ENCODE peak calls at places on chromosomes 16 and 17, in nine cellular contexts. One of them, this sample, is unnamed.

GRCh38 chr17:39069114-39069756 is 82.2 kb downstream of the PLXDC1 start:
- DNase-seq in ovary: no peak
- DNase-seq in left lung: no peak
- DNase-seq in natural killer cell: no peak
- DNase-seq in neural progenitor cell: peak
- DNase-seq in neural crest cell: no peak
- DNase-seq in heart left ventricle: no peak
- DNase-seq in pancreas: no peak
- DNase-seq in tibial artery: no peak
- DNase-seq in this sample: no peak

GRCh38 chr17:35242158-35242804 is 591 bp upstream of the SLFN5 start:
- DNase-seq in pancreas: peak
- DNase-seq in neural crest cell: no peak
- DNase-seq in ovary: peak
- DNase-seq in heart left ventricle: peak
- DNase-seq in tibial artery: peak
- DNase-seq in left lung: peak
- DNase-seq in natural killer cell: peak
- DNase-seq in neural progenitor cell: peak
- DNase-seq in this sample: peak

GRCh38 chr16:3578610-3579551 is 1.7 kb upstream of the NLRC3 start:
- DNase-seq in heart left ventricle: no peak
- DNase-seq in pancreas: no peak
- DNase-seq in neural progenitor cell: no peak
- DNase-seq in tibial artery: no peak
- DNase-seq in natural killer cell: peak
- DNase-seq in neural crest cell: no peak
- DNase-seq in left lung: peak
- DNase-seq in ovary: no peak
- DNase-seq in this sample: no peak

GRCh38 chr17:40356906-40357861 is 7.4 kb downstream of the GJD3 start:
- DNase-seq in natural killer cell: no peak
- DNase-seq in tibial artery: no peak
- DNase-seq in ovary: peak
- DNase-seq in neural crest cell: no peak
- DNase-seq in heart left ventricle: no peak
- DNase-seq in pancreas: no peak
- DNase-seq in left lung: peak
- DNase-seq in neural progenitor cell: no peak
- DNase-seq in this sample: no peak

GRCh38 chr17:68178831-68179230 is 69.0 kb upstream of the AMZ2 start:
- DNase-seq in neural crest cell: no peak
- DNase-seq in neural progenitor cell: no peak
- DNase-seq in pancreas: no peak
- DNase-seq in natural killer cell: no peak
- DNase-seq in left lung: no peak
- DNase-seq in heart left ventricle: no peak
- DNase-seq in tibial artery: no peak
- DNase-seq in ovary: no peak
- DNase-seq in this sample: no peak

GRCh38 chr16:48949636-48950035 is 332.0 kb downstream of the CBLN1 start:
- DNase-seq in heart left ventricle: no peak
- DNase-seq in neural crest cell: no peak
- DNase-seq in tibial artery: no peak
- DNase-seq in pancreas: no peak
- DNase-seq in ovary: no peak
- DNase-seq in left lung: no peak
- DNase-seq in neural progenitor cell: no peak
- DNase-seq in natural killer cell: no peak
- DNase-seq in this sample: no peak

GRCh38 chr16:4783251-4783950 is 4.7 kb downstream of the SEPTIN12 start:
- DNase-seq in ovary: no peak
- DNase-seq in tibial artery: no peak
- DNase-seq in heart left ventricle: no peak
- DNase-seq in pancreas: no peak
- DNase-seq in neural crest cell: no peak
- DNase-seq in neural progenitor cell: no peak
- DNase-seq in natural killer cell: no peak
- DNase-seq in left lung: no peak
- DNase-seq in this sample: no peak

GRCh38 chr16:48810803-48811453 is 200.9 kb upstream of the N4BP1 start:
- DNase-seq in neural crest cell: no peak
- DNase-seq in tibial artery: no peak
- DNase-seq in left lung: peak
- DNase-seq in heart left ventricle: no peak
- DNase-seq in neural progenitor cell: peak
- DNase-seq in natural killer cell: no peak
- DNase-seq in pancreas: no peak
- DNase-seq in ovary: no peak
- DNase-seq in this sample: no peak

GRCh38 chr16:11303405-11304138 is 22.4 kb upstream of the PRM1 start:
- DNase-seq in natural killer cell: no peak
- DNase-seq in left lung: no peak
- DNase-seq in tibial artery: no peak
- DNase-seq in ovary: no peak
- DNase-seq in neural crest cell: no peak
- DNase-seq in neural progenitor cell: no peak
- DNase-seq in pancreas: no peak
- DNase-seq in heart left ventricle: no peak
- DNase-seq in this sample: no peak

GRCh38 chr16:17331071-17331521 is 139.7 kb downstream of the XYLT1 start:
- DNase-seq in left lung: no peak
- DNase-seq in pancreas: no peak
- DNase-seq in natural killer cell: no peak
- DNase-seq in heart left ventricle: peak
- DNase-seq in ovary: no peak
- DNase-seq in tibial artery: peak
- DNase-seq in neural crest cell: no peak
- DNase-seq in neural progenitor cell: no peak
- DNase-seq in this sample: peak

GRCh38 chr17:15451681-15452080 is 15.7 kb downstream of the CDRT4 start:
- DNase-seq in pancreas: no peak
- DNase-seq in natural killer cell: no peak
- DNase-seq in ovary: no peak
- DNase-seq in neural crest cell: no peak
- DNase-seq in left lung: no peak
- DNase-seq in neural progenitor cell: no peak
- DNase-seq in tibial artery: no peak
- DNase-seq in heart left ventricle: no peak
- DNase-seq in this sample: no peak

GRCh38 chr16:66091462-66091861 is 275.0 kb upstream of the CDH5 start:
- DNase-seq in natural killer cell: no peak
- DNase-seq in left lung: no peak
- DNase-seq in tibial artery: no peak
- DNase-seq in ovary: no peak
- DNase-seq in pancreas: no peak
- DNase-seq in heart left ventricle: no peak
- DNase-seq in neural progenitor cell: no peak
- DNase-seq in neural crest cell: no peak
- DNase-seq in this sample: no peak

GRCh38 chr16:28923652-28924398 is 1.2 kb downstream of the RABEP2 start:
- DNase-seq in neural progenitor cell: no peak
- DNase-seq in heart left ventricle: peak
- DNase-seq in natural killer cell: no peak
- DNase-seq in left lung: no peak
- DNase-seq in tibial artery: no peak
- DNase-seq in neural crest cell: no peak
- DNase-seq in ovary: no peak
- DNase-seq in pancreas: no peak
- DNase-seq in this sample: no peak

GRCh38 chr16:3774156-3774767 is 56.9 kb upstream of the TRAP1 start:
- DNase-seq in natural killer cell: no peak
- DNase-seq in ovary: peak
- DNase-seq in neural crest cell: no peak
- DNase-seq in heart left ventricle: peak
- DNase-seq in neural progenitor cell: no peak
- DNase-seq in left lung: no peak
- DNase-seq in tibial artery: no peak
- DNase-seq in pancreas: no peak
- DNase-seq in this sample: no peak

DNA sequence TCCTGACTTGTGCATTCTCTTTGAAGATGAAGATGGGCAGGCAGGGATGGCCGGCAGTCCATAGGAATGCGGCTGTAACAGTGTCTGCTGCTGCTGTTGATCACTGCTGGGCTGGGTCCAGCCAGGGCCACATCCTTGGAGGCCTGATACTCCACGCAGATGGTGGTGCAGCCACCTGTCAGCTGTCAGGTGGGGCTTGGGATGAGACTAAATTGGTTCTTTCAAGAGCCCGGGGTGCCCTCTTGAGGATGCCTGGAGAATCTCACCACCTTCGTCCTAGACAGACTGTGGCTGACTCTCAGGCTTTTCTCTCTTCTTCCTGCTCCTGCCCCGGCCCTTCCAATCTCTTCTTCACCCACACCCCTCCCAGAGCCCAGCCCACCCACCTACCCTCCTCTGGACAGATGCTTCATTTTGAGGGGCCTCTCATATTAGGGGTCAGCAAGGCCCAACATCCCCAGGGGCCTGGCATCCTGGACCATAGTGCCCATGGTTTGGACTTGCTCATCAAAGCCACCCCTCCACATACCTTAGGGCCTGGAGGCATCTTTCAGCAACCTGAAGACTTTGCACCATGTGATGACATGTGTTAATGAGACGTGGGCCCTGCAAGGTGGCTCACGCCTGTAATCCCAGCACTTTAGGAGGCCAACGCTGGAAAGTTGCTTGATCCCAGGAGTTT is 19.1 kb downstream of the OSBPL7 start:
- DNase-seq in tibial artery: no peak
- DNase-seq in ovary: no peak
- DNase-seq in neural progenitor cell: peak
- DNase-seq in left lung: no peak
- DNase-seq in natural killer cell: no peak
- DNase-seq in neural crest cell: peak
- DNase-seq in pancreas: no peak
- DNase-seq in heart left ventricle: no peak
- DNase-seq in this sample: no peak
- TF ChIP-seq CTCF in tibial artery: peak
- TF ChIP-seq CTCF in ovary: peak
- TF ChIP-seq CTCF in neural progenitor cell: peak
- TF ChIP-seq CTCF in left lung: peak
- TF ChIP-seq CTCF in natural killer cell: peak
- TF ChIP-seq CTCF in neural crest cell: peak
- TF ChIP-seq CTCF in pancreas: peak
- TF ChIP-seq CTCF in heart left ventricle: peak
- TF ChIP-seq CTCF in this sample: peak

GRCh38 chr17:66900126-66901010 is 64.1 kb upstream of the CACNG4 start:
- DNase-seq in left lung: no peak
- DNase-seq in natural killer cell: no peak
- DNase-seq in ovary: no peak
- DNase-seq in pancreas: no peak
- DNase-seq in neural progenitor cell: no peak
- DNase-seq in heart left ventricle: no peak
- DNase-seq in tibial artery: no peak
- DNase-seq in neural crest cell: no peak
- DNase-seq in this sample: no peak
- TF ChIP-seq CTCF in left lung: no peak
- TF ChIP-seq CTCF in natural killer cell: no peak
- TF ChIP-seq CTCF in ovary: no peak
- TF ChIP-seq CTCF in pancreas: no peak
- TF ChIP-seq CTCF in neural progenitor cell: peak
- TF ChIP-seq CTCF in heart left ventricle: peak
- TF ChIP-seq CTCF in tibial artery: no peak
- TF ChIP-seq CTCF in neural crest cell: peak
- TF ChIP-seq CTCF in this sample: no peak

GRCh38 chr16:1914759-1915387 is 3.3 kb downstream of the HS3ST6 start:
- DNase-seq in natural killer cell: no peak
- DNase-seq in pancreas: no peak
- DNase-seq in heart left ventricle: no peak
- DNase-seq in neural progenitor cell: no peak
- DNase-seq in tibial artery: no peak
- DNase-seq in ovary: no peak
- DNase-seq in left lung: no peak
- DNase-seq in neural crest cell: no peak
- DNase-seq in this sample: no peak
- TF ChIP-seq CTCF in natural killer cell: no peak
- TF ChIP-seq CTCF in pancreas: no peak
- TF ChIP-seq CTCF in heart left ventricle: no peak
- TF ChIP-seq CTCF in neural progenitor cell: no peak
- TF ChIP-seq CTCF in tibial artery: no peak
- TF ChIP-seq CTCF in ovary: no peak
- TF ChIP-seq CTCF in left lung: no peak
- TF ChIP-seq CTCF in neural crest cell: no peak
- TF ChIP-seq CTCF in this sample: no peak

DNA sequence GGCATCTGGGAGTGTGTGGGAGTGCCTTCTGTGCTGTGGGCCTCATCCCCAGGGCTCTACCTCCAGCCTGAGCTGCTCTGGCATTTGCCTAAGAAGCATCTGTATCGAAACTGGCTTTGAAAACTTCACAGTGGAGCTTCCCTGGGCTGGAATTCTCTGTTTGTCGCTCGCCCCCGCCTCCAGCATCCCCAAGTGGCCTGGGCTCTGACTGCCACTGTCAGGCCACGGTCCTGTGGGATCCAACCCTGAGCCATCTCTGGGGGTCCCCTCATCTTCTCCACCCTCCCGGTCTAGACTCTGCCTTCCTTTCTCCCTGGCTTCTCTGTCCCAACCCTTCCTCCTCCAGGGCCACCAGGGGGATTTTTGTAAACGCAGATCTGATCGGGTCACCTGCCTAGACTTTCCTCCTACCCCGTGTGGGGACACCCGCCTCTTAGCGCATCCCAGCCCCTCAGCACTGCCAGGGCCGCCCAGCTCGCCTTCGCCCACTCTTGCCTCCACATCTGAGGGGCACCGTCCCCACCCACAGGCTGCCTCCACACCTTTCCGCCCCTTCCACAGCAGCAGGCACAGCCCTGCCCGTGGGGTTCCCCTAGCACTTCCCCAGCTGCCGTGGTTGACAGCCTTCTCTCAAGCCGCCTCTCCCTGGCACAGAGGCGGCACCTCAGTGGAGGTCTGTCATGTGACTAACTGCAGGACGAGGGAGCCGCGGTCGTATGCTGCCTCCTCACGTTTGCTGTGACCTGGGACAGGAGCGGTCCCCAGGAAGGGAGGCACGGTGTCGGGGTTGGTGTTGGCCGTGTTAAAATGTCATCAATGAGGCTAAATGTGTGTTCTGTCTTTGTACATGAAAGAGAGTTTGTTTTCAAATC is 12.0 kb downstream of the TBC1D24 start:
- DNase-seq in neural crest cell: no peak
- DNase-seq in left lung: peak
- DNase-seq in natural killer cell: peak
- DNase-seq in heart left ventricle: peak
- DNase-seq in ovary: no peak
- DNase-seq in pancreas: peak
- DNase-seq in neural progenitor cell: peak
- DNase-seq in tibial artery: peak
- DNase-seq in this sample: no peak
- TF ChIP-seq CTCF in neural crest cell: no peak
- TF ChIP-seq CTCF in left lung: peak
- TF ChIP-seq CTCF in natural killer cell: peak
- TF ChIP-seq CTCF in heart left ventricle: peak
- TF ChIP-seq CTCF in ovary: no peak
- TF ChIP-seq CTCF in pancreas: no peak
- TF ChIP-seq CTCF in neural progenitor cell: no peak
- TF ChIP-seq CTCF in tibial artery: no peak
- TF ChIP-seq CTCF in this sample: no peak

DNA sequence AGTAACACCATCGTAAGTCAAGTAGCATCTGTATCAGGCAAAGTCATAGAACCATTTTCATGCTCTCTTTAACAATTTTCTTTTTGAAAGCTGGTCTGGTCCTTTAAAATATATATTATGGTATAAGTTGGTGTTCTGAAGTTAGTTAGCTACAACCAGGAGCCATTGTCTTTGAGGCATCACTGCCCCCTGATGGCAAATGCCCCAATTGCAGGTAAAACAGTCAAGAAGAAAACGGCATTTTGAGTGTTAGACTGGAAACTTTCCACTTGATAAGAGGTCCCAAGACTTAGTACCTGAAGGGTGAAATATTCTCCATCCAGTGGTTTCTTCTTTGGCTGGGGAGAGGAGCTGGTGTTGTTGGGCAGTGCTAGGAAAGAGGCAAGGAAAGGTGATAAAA is 14.1 kb downstream of the TP53 start:
- DNase-seq in natural killer cell: no peak
- DNase-seq in neural crest cell: peak
- DNase-seq in ovary: no peak
- DNase-seq in pancreas: no peak
- DNase-seq in heart left ventricle: no peak
- DNase-seq in tibial artery: no peak
- DNase-seq in left lung: peak
- DNase-seq in neural progenitor cell: peak
- DNase-seq in this sample: no peak
- TF ChIP-seq CTCF in natural killer cell: peak
- TF ChIP-seq CTCF in neural crest cell: peak
- TF ChIP-seq CTCF in ovary: no peak
- TF ChIP-seq CTCF in pancreas: no peak
- TF ChIP-seq CTCF in heart left ventricle: no peak
- TF ChIP-seq CTCF in tibial artery: no peak
- TF ChIP-seq CTCF in left lung: no peak
- TF ChIP-seq CTCF in neural progenitor cell: peak
- TF ChIP-seq CTCF in this sample: no peak

This sample was measured in ascending aorta.